ENCODE peak calls at places on chromosomes 16 and 17, in nine cellular contexts. One of them, this sample, is unnamed. For H3K9me3, the result is how much of the 10 kb centered on the place peaks cover.

GRCh38 chr17:74431568-74432483 is at the start of gene GPRC5C:
- DNase-seq in RWPE2: peak
- DNase-seq in tibial artery: peak
- DNase-seq in cardiac muscle cell: peak
- DNase-seq in naive thymus-derived CD4-positive, alpha-beta T cell: no peak
- DNase-seq in CD4-positive, CD25-positive, alpha-beta regulatory T cell: no peak
- DNase-seq in aorta: peak
- DNase-seq in tibial nerve: peak
- DNase-seq in GM12878: no peak
- DNase-seq in this sample: no peak

GRCh38 chr17:76536511-76537287 is 810 bp downstream of the CYGB start:
- DNase-seq in RWPE2: no peak
- DNase-seq in tibial artery: no peak
- DNase-seq in cardiac muscle cell: no peak
- DNase-seq in naive thymus-derived CD4-positive, alpha-beta T cell: no peak
- DNase-seq in CD4-positive, CD25-positive, alpha-beta regulatory T cell: no peak
- DNase-seq in aorta: peak
- DNase-seq in tibial nerve: no peak
- DNase-seq in GM12878: no peak
- DNase-seq in this sample: no peak

GRCh38 chr17:58415371-58416055 is 1.8 kb downstream of the RNF43 start:
- DNase-seq in RWPE2: no peak
- DNase-seq in tibial artery: no peak
- DNase-seq in cardiac muscle cell: no peak
- DNase-seq in naive thymus-derived CD4-positive, alpha-beta T cell: no peak
- DNase-seq in CD4-positive, CD25-positive, alpha-beta regulatory T cell: no peak
- DNase-seq in aorta: no peak
- DNase-seq in tibial nerve: no peak
- DNase-seq in GM12878: no peak
- DNase-seq in this sample: no peak

GRCh38 chr16:19900590-19900989 is 15.9 kb upstream of the GPRC5B start:
- DNase-seq in RWPE2: no peak
- DNase-seq in tibial artery: no peak
- DNase-seq in cardiac muscle cell: no peak
- DNase-seq in naive thymus-derived CD4-positive, alpha-beta T cell: no peak
- DNase-seq in CD4-positive, CD25-positive, alpha-beta regulatory T cell: no peak
- DNase-seq in aorta: no peak
- DNase-seq in tibial nerve: no peak
- DNase-seq in GM12878: no peak
- DNase-seq in this sample: no peak

GRCh38 chr17:1203111-1203966 is 23.6 kb upstream of the ABR start:
- DNase-seq in RWPE2: no peak
- DNase-seq in tibial artery: peak
- DNase-seq in cardiac muscle cell: peak
- DNase-seq in naive thymus-derived CD4-positive, alpha-beta T cell: peak
- DNase-seq in CD4-positive, CD25-positive, alpha-beta regulatory T cell: peak
- DNase-seq in aorta: peak
- DNase-seq in tibial nerve: peak
- DNase-seq in GM12878: no peak
- DNase-seq in this sample: peak

GRCh38 chr17:17079336-17079735 is 37.1 kb downstream of the MPRIP start:
- DNase-seq in RWPE2: peak
- DNase-seq in tibial artery: peak
- DNase-seq in cardiac muscle cell: no peak
- DNase-seq in naive thymus-derived CD4-positive, alpha-beta T cell: no peak
- DNase-seq in CD4-positive, CD25-positive, alpha-beta regulatory T cell: no peak
- DNase-seq in aorta: no peak
- DNase-seq in tibial nerve: no peak
- DNase-seq in GM12878: no peak
- DNase-seq in this sample: no peak

GRCh38 chr16:75267631-75268264 is 16.3 kb upstream of the BCAR1 start:
- DNase-seq in RWPE2: peak
- DNase-seq in tibial artery: peak
- DNase-seq in cardiac muscle cell: no peak
- DNase-seq in naive thymus-derived CD4-positive, alpha-beta T cell: no peak
- DNase-seq in CD4-positive, CD25-positive, alpha-beta regulatory T cell: no peak
- DNase-seq in aorta: peak
- DNase-seq in tibial nerve: no peak
- DNase-seq in GM12878: no peak
- DNase-seq in this sample: no peak

GRCh38 chr16:5851583-5851982 is 754.0 kb upstream of the EEF2KMT start:
- DNase-seq in RWPE2: no peak
- DNase-seq in tibial artery: no peak
- DNase-seq in cardiac muscle cell: no peak
- DNase-seq in naive thymus-derived CD4-positive, alpha-beta T cell: no peak
- DNase-seq in CD4-positive, CD25-positive, alpha-beta regulatory T cell: no peak
- DNase-seq in aorta: no peak
- DNase-seq in tibial nerve: no peak
- DNase-seq in GM12878: no peak
- DNase-seq in this sample: no peak

GRCh38 chr17:17983776-17984175 is 11.1 kb downstream of the DRC3 start:
- DNase-seq in RWPE2: no peak
- DNase-seq in tibial artery: no peak
- DNase-seq in cardiac muscle cell: no peak
- DNase-seq in naive thymus-derived CD4-positive, alpha-beta T cell: no peak
- DNase-seq in CD4-positive, CD25-positive, alpha-beta regulatory T cell: no peak
- DNase-seq in aorta: no peak
- DNase-seq in tibial nerve: no peak
- DNase-seq in GM12878: no peak
- DNase-seq in this sample: no peak

GRCh38 chr17:1177099-1177996 is 2.4 kb downstream of the ABR start:
- DNase-seq in RWPE2: no peak
- DNase-seq in tibial artery: no peak
- DNase-seq in cardiac muscle cell: peak
- DNase-seq in naive thymus-derived CD4-positive, alpha-beta T cell: no peak
- DNase-seq in CD4-positive, CD25-positive, alpha-beta regulatory T cell: no peak
- DNase-seq in aorta: no peak
- DNase-seq in tibial nerve: no peak
- DNase-seq in GM12878: no peak
- DNase-seq in this sample: no peak

GRCh38 chr16:84795338-84796053 is 24.3 kb upstream of the CRISPLD2 start:
- DNase-seq in RWPE2: no peak
- DNase-seq in tibial artery: peak
- DNase-seq in cardiac muscle cell: peak
- DNase-seq in naive thymus-derived CD4-positive, alpha-beta T cell: no peak
- DNase-seq in CD4-positive, CD25-positive, alpha-beta regulatory T cell: no peak
- DNase-seq in aorta: peak
- DNase-seq in tibial nerve: peak
- DNase-seq in GM12878: no peak
- DNase-seq in this sample: no peak

GRCh38 chr17:41617136-41617535 is 4.6 kb upstream of the KRT16 start:
- DNase-seq in RWPE2: peak
- DNase-seq in tibial artery: no peak
- DNase-seq in cardiac muscle cell: no peak
- DNase-seq in naive thymus-derived CD4-positive, alpha-beta T cell: no peak
- DNase-seq in CD4-positive, CD25-positive, alpha-beta regulatory T cell: no peak
- DNase-seq in aorta: peak
- DNase-seq in tibial nerve: no peak
- DNase-seq in GM12878: no peak
- DNase-seq in this sample: no peak

GRCh38 chr16:88558457-88559442 is 11.5 kb upstream of the ZC3H18 start:
- DNase-seq in RWPE2: no peak
- DNase-seq in tibial artery: no peak
- DNase-seq in cardiac muscle cell: peak
- DNase-seq in naive thymus-derived CD4-positive, alpha-beta T cell: no peak
- DNase-seq in CD4-positive, CD25-positive, alpha-beta regulatory T cell: no peak
- DNase-seq in aorta: peak
- DNase-seq in tibial nerve: peak
- DNase-seq in GM12878: no peak
- DNase-seq in this sample: no peak

GRCh38 chr16:55567382-55567781 is 898 bp downstream of the CAPNS2 start:
- DNase-seq in RWPE2: no peak
- DNase-seq in tibial artery: no peak
- DNase-seq in cardiac muscle cell: peak
- DNase-seq in naive thymus-derived CD4-positive, alpha-beta T cell: no peak
- DNase-seq in CD4-positive, CD25-positive, alpha-beta regulatory T cell: no peak
- DNase-seq in aorta: no peak
- DNase-seq in tibial nerve: no peak
- DNase-seq in GM12878: no peak
- DNase-seq in this sample: no peak

GRCh38 chr16:55501549-55502322 is 7.1 kb upstream of the LPCAT2 start:
- DNase-seq in RWPE2: no peak
- DNase-seq in tibial artery: no peak
- DNase-seq in cardiac muscle cell: peak
- DNase-seq in naive thymus-derived CD4-positive, alpha-beta T cell: no peak
- DNase-seq in CD4-positive, CD25-positive, alpha-beta regulatory T cell: no peak
- DNase-seq in aorta: no peak
- DNase-seq in tibial nerve: no peak
- DNase-seq in GM12878: no peak
- DNase-seq in this sample: no peak

GRCh38 chr17:68377771-68378201 is 79.5 kb downstream of the WIPI1 start:
- DNase-seq in RWPE2: no peak
- DNase-seq in tibial artery: no peak
- DNase-seq in cardiac muscle cell: no peak
- DNase-seq in naive thymus-derived CD4-positive, alpha-beta T cell: no peak
- DNase-seq in CD4-positive, CD25-positive, alpha-beta regulatory T cell: no peak
- DNase-seq in aorta: no peak
- DNase-seq in tibial nerve: no peak
- DNase-seq in GM12878: no peak
- DNase-seq in this sample: no peak

GRCh38 chr16:24491721-24492120 is 47.6 kb upstream of the RBBP6 start:
- DNase-seq in RWPE2: no peak
- DNase-seq in tibial artery: no peak
- DNase-seq in cardiac muscle cell: no peak
- DNase-seq in naive thymus-derived CD4-positive, alpha-beta T cell: no peak
- DNase-seq in CD4-positive, CD25-positive, alpha-beta regulatory T cell: no peak
- DNase-seq in aorta: no peak
- DNase-seq in tibial nerve: no peak
- DNase-seq in GM12878: no peak
- DNase-seq in this sample: no peak

GRCh38 chr16:58847902-58848661 is 114.0 kb upstream of the GOT2 start:
- DNase-seq in RWPE2: no peak
- DNase-seq in tibial artery: no peak
- DNase-seq in cardiac muscle cell: no peak
- DNase-seq in naive thymus-derived CD4-positive, alpha-beta T cell: no peak
- DNase-seq in CD4-positive, CD25-positive, alpha-beta regulatory T cell: no peak
- DNase-seq in aorta: no peak
- DNase-seq in tibial nerve: no peak
- DNase-seq in GM12878: no peak
- DNase-seq in this sample: no peak
- H3K27ac ChIP-seq in RWPE2: no peak
- H3K27ac ChIP-seq in tibial artery: no peak
- H3K27ac ChIP-seq in cardiac muscle cell: no peak
- H3K27ac ChIP-seq in naive thymus-derived CD4-positive, alpha-beta T cell: no peak
- H3K27ac ChIP-seq in CD4-positive, CD25-positive, alpha-beta regulatory T cell: no peak
- H3K27ac ChIP-seq in aorta: no peak
- H3K27ac ChIP-seq in tibial nerve: no peak
- H3K27ac ChIP-seq in GM12878: no peak
- H3K27ac ChIP-seq in this sample: no peak

GRCh38 chr17:71937914-71938313 is 182.9 kb upstream of the SOX9 start:
- DNase-seq in RWPE2: no peak
- DNase-seq in tibial artery: no peak
- DNase-seq in cardiac muscle cell: no peak
- DNase-seq in naive thymus-derived CD4-positive, alpha-beta T cell: no peak
- DNase-seq in CD4-positive, CD25-positive, alpha-beta regulatory T cell: no peak
- DNase-seq in aorta: no peak
- DNase-seq in tibial nerve: no peak
- DNase-seq in GM12878: no peak
- DNase-seq in this sample: no peak
- H3K9me3 ChIP-seq in RWPE2: under half
- H3K9me3 ChIP-seq in tibial artery: under half
- H3K9me3 ChIP-seq in cardiac muscle cell: under half
- H3K9me3 ChIP-seq in naive thymus-derived CD4-positive, alpha-beta T cell: under half
- H3K9me3 ChIP-seq in CD4-positive, CD25-positive, alpha-beta regulatory T cell: under half
- H3K9me3 ChIP-seq in aorta: under half
- H3K9me3 ChIP-seq in tibial nerve: under half
- H3K9me3 ChIP-seq in GM12878: under half
- H3K9me3 ChIP-seq in this sample: under half

GRCh38 chr17:49021095-49021767 is 24.0 kb downstream of the IGF2BP1 start:
- DNase-seq in RWPE2: no peak
- DNase-seq in tibial artery: peak
- DNase-seq in cardiac muscle cell: peak
- DNase-seq in naive thymus-derived CD4-positive, alpha-beta T cell: no peak
- DNase-seq in CD4-positive, CD25-positive, alpha-beta regulatory T cell: no peak
- DNase-seq in aorta: no peak
- DNase-seq in tibial nerve: no peak
- DNase-seq in GM12878: no peak
- DNase-seq in this sample: no peak

GRCh38 chr17:49020609-49021008 is 23.4 kb downstream of the IGF2BP1 start:
- DNase-seq in RWPE2: no peak
- DNase-seq in tibial artery: peak
- DNase-seq in cardiac muscle cell: no peak
- DNase-seq in naive thymus-derived CD4-positive, alpha-beta T cell: no peak
- DNase-seq in CD4-positive, CD25-positive, alpha-beta regulatory T cell: no peak
- DNase-seq in aorta: no peak
- DNase-seq in tibial nerve: no peak
- DNase-seq in GM12878: no peak
- DNase-seq in this sample: no peak

GRCh38 chr17:49018116-49018612 is 21.0 kb downstream of the IGF2BP1 start:
- DNase-seq in RWPE2: no peak
- DNase-seq in tibial artery: no peak
- DNase-seq in cardiac muscle cell: no peak
- DNase-seq in naive thymus-derived CD4-positive, alpha-beta T cell: no peak
- DNase-seq in CD4-positive, CD25-positive, alpha-beta regulatory T cell: no peak
- DNase-seq in aorta: no peak
- DNase-seq in tibial nerve: no peak
- DNase-seq in GM12878: no peak
- DNase-seq in this sample: no peak

GRCh38 chr17:49016775-49017463 is 19.7 kb downstream of the IGF2BP1 start:
- DNase-seq in RWPE2: peak
- DNase-seq in tibial artery: peak
- DNase-seq in cardiac muscle cell: peak
- DNase-seq in naive thymus-derived CD4-positive, alpha-beta T cell: no peak
- DNase-seq in CD4-positive, CD25-positive, alpha-beta regulatory T cell: no peak
- DNase-seq in aorta: peak
- DNase-seq in tibial nerve: no peak
- DNase-seq in GM12878: no peak
- DNase-seq in this sample: no peak

DNA sequence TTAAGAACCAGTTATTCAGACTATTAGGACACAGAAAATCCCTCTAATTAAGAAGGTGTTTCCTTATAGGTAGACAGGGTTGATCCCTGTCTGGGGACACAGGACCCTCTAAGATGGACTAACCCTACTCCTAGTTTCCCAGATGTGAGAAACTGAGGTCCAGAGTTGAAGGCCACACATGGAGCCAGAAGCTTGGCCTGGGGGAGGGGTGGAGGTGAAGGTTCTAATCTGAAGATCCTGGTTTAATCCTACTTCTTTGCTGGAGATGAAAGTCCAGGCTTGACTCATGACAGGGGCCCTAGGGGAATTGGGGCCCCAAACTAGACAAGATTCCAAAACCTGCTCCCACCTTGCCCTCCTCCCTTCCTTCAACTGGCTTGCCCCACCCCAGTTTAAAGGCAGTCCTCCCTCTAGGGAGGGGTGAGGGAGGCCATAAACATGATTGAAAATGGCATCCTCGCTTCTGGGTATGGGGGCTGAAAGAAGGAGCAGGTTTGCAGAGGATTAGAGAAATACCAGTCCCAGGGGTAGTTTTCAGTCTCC is 21.6 kb downstream of the IGF2BP1 start:
- DNase-seq in RWPE2: no peak
- DNase-seq in tibial artery: no peak
- DNase-seq in cardiac muscle cell: no peak
- DNase-seq in naive thymus-derived CD4-positive, alpha-beta T cell: no peak
- DNase-seq in CD4-positive, CD25-positive, alpha-beta regulatory T cell: no peak
- DNase-seq in aorta: no peak
- DNase-seq in tibial nerve: no peak
- DNase-seq in GM12878: no peak
- DNase-seq in this sample: no peak
- H3K27ac ChIP-seq in RWPE2: no peak
- H3K27ac ChIP-seq in tibial artery: no peak
- H3K27ac ChIP-seq in cardiac muscle cell: peak
- H3K27ac ChIP-seq in naive thymus-derived CD4-positive, alpha-beta T cell: no peak
- H3K27ac ChIP-seq in CD4-positive, CD25-positive, alpha-beta regulatory T cell: no peak
- H3K27ac ChIP-seq in aorta: no peak
- H3K27ac ChIP-seq in tibial nerve: no peak
- H3K27ac ChIP-seq in GM12878: no peak
- H3K27ac ChIP-seq in this sample: no peak

GRCh38 chr16:3377917-3378316 is 22.2 kb downstream of the OR2C1 start:
- DNase-seq in RWPE2: no peak
- DNase-seq in tibial artery: no peak
- DNase-seq in cardiac muscle cell: no peak
- DNase-seq in naive thymus-derived CD4-positive, alpha-beta T cell: no peak
- DNase-seq in CD4-positive, CD25-positive, alpha-beta regulatory T cell: no peak
- DNase-seq in aorta: no peak
- DNase-seq in tibial nerve: no peak
- DNase-seq in GM12878: no peak
- DNase-seq in this sample: no peak
- H3K9me3 ChIP-seq in RWPE2: under half
- H3K9me3 ChIP-seq in tibial artery: half or more
- H3K9me3 ChIP-seq in cardiac muscle cell: under half
- H3K9me3 ChIP-seq in naive thymus-derived CD4-positive, alpha-beta T cell: under half
- H3K9me3 ChIP-seq in CD4-positive, CD25-positive, alpha-beta regulatory T cell: half or more
- H3K9me3 ChIP-seq in aorta: under half
- H3K9me3 ChIP-seq in tibial nerve: under half
- H3K9me3 ChIP-seq in GM12878: under half
- H3K9me3 ChIP-seq in this sample: under half

This sample was measured in effector memory CD4-positive, alpha-beta T cell.